ENCODE peak calls at places on chromosomes 13 and 19, in five cellular contexts. One of them, this sample, is unnamed.

GRCh38 chr13:35690546-35690945 is 214.1 kb upstream of the MAB21L1 start:
- DNase-seq in mesenchymal stem cell: no peak
- DNase-seq in NAMALWA: no peak
- DNase-seq in transverse colon: no peak
- DNase-seq in NCI-H2081: no peak
- DNase-seq in this sample: no peak

GRCh38 chr13:114067886-114068722 is 64.3 kb downstream of the RASA3 start:
- DNase-seq in transverse colon: peak; percentile 72
- DNase-seq in mesenchymal stem cell: no peak
- DNase-seq in NCI-H2081: no peak
- DNase-seq in NAMALWA: no peak
- DNase-seq in this sample: no peak

GRCh38 chr13:27868639-27869435 is 51.0 kb upstream of the PDX1 start:
- DNase-seq in NAMALWA: peak; percentile 58
- DNase-seq in NCI-H2081: no peak
- DNase-seq in transverse colon: no peak
- DNase-seq in mesenchymal stem cell: peak; percentile 11
- DNase-seq in this sample: no peak

GRCh38 chr13:77857810-77858209 is 60.8 kb downstream of the EDNRB start:
- DNase-seq in mesenchymal stem cell: peak; percentile 49
- DNase-seq in transverse colon: no peak
- DNase-seq in NCI-H2081: no peak
- DNase-seq in NAMALWA: no peak
- DNase-seq in this sample: no peak

GRCh38 chr13:107205318-107206112 is 637.6 kb upstream of the ARGLU1 start:
- DNase-seq in NCI-H2081: peak; percentile 73
- DNase-seq in NAMALWA: peak; percentile 68
- DNase-seq in mesenchymal stem cell: peak; percentile 73
- DNase-seq in transverse colon: peak; percentile 61
- DNase-seq in this sample: peak; percentile 56

GRCh38 chr13:111398715-111399299 is 78.4 kb downstream of the TEX29 start:
- DNase-seq in NCI-H2081: no peak
- DNase-seq in NAMALWA: no peak
- DNase-seq in transverse colon: no peak
- DNase-seq in mesenchymal stem cell: no peak
- DNase-seq in this sample: no peak

GRCh38 chr13:61036715-61037114 is 378.9 kb downstream of the PCDH20 start:
- DNase-seq in NAMALWA: no peak
- DNase-seq in mesenchymal stem cell: no peak
- DNase-seq in NCI-H2081: no peak
- DNase-seq in transverse colon: no peak
- DNase-seq in this sample: no peak

GRCh38 chr19:53311044-53311443 is 22.5 kb upstream of the ZNF845 start:
- DNase-seq in NCI-H2081: no peak
- DNase-seq in NAMALWA: no peak
- DNase-seq in mesenchymal stem cell: no peak
- DNase-seq in transverse colon: no peak
- DNase-seq in this sample: no peak

GRCh38 chr13:50340146-50340545 is 324.9 kb downstream of the KCNRG start:
- DNase-seq in transverse colon: no peak
- DNase-seq in NAMALWA: no peak
- DNase-seq in NCI-H2081: no peak
- DNase-seq in mesenchymal stem cell: no peak
- DNase-seq in this sample: no peak

GRCh38 chr19:30159636-30160035 is 212.5 kb upstream of the ZNF536 start:
- DNase-seq in transverse colon: no peak
- DNase-seq in NAMALWA: no peak
- DNase-seq in NCI-H2081: no peak
- DNase-seq in mesenchymal stem cell: no peak
- DNase-seq in this sample: peak; percentile 11

GRCh38 chr19:7862413-7862951 is 11.7 kb downstream of the PRR36 start:
- DNase-seq in mesenchymal stem cell: peak; percentile 67
- DNase-seq in NAMALWA: peak; percentile 78
- DNase-seq in NCI-H2081: no peak
- DNase-seq in transverse colon: peak; percentile 81
- DNase-seq in this sample: peak; percentile 87

GRCh38 chr19:7522923-7523667 is 671 bp downstream of the MCOLN1 start:
- DNase-seq in NCI-H2081: no peak
- DNase-seq in mesenchymal stem cell: peak; percentile 67
- DNase-seq in transverse colon: no peak
- DNase-seq in NAMALWA: no peak
- DNase-seq in this sample: no peak

GRCh38 chr19:47221890-47222289 is 9.1 kb downstream of the BBC3 start:
- DNase-seq in NCI-H2081: no peak
- DNase-seq in mesenchymal stem cell: no peak
- DNase-seq in transverse colon: no peak
- DNase-seq in NAMALWA: no peak
- DNase-seq in this sample: no peak

GRCh38 chr13:48838193-48839000 is 137.3 kb upstream of the FNDC3A start:
- DNase-seq in transverse colon: no peak
- DNase-seq in mesenchymal stem cell: peak; percentile 80
- DNase-seq in NCI-H2081: no peak
- DNase-seq in NAMALWA: no peak
- DNase-seq in this sample: no peak

GRCh38 chr13:33169273-33169980 is 116.1 kb downstream of the STARD13 start:
- DNase-seq in NAMALWA: no peak
- DNase-seq in transverse colon: no peak
- DNase-seq in mesenchymal stem cell: peak; percentile 84
- DNase-seq in NCI-H2081: no peak
- DNase-seq in this sample: no peak

GRCh38 chr19:5107432-5108122 is 138.7 kb downstream of the KDM4B start:
- DNase-seq in transverse colon: no peak
- DNase-seq in NAMALWA: no peak
- DNase-seq in NCI-H2081: no peak
- DNase-seq in mesenchymal stem cell: no peak
- DNase-seq in this sample: no peak

GRCh38 chr13:74288361-74288911 is 154.2 kb upstream of the KLF12 start:
- DNase-seq in NCI-H2081: peak; percentile 11
- DNase-seq in NAMALWA: peak; percentile 38
- DNase-seq in transverse colon: peak; percentile 49
- DNase-seq in mesenchymal stem cell: no peak
- DNase-seq in this sample: peak; percentile 46

GRCh38 chr19:34179066-34179465 is 6.8 kb downstream of the LSM14A start:
- DNase-seq in transverse colon: no peak
- DNase-seq in mesenchymal stem cell: no peak
- DNase-seq in NCI-H2081: no peak
- DNase-seq in NAMALWA: no peak
- DNase-seq in this sample: no peak

GRCh38 chr13:51549050-51549449 is 35.2 kb upstream of the WDFY2 start:
- DNase-seq in transverse colon: no peak
- DNase-seq in mesenchymal stem cell: no peak
- DNase-seq in NAMALWA: no peak
- DNase-seq in NCI-H2081: no peak
- DNase-seq in this sample: no peak

GRCh38 chr13:44211286-44211685 is 162.3 kb upstream of the SERP2 start:
- DNase-seq in mesenchymal stem cell: no peak
- DNase-seq in NAMALWA: no peak
- DNase-seq in NCI-H2081: no peak
- DNase-seq in transverse colon: no peak
- DNase-seq in this sample: no peak

GRCh38 chr19:3047307-3048189 is 14.7 kb downstream of the TLE5 start:
- DNase-seq in NAMALWA: no peak
- DNase-seq in transverse colon: peak; percentile 92
- DNase-seq in mesenchymal stem cell: peak; percentile 93
- DNase-seq in NCI-H2081: peak; percentile 88
- DNase-seq in this sample: peak; percentile 95

GRCh38 chr13:39401091-39401647 is 201.8 kb downstream of the LHFPL6 start:
- DNase-seq in NCI-H2081: no peak
- DNase-seq in NAMALWA: no peak
- DNase-seq in mesenchymal stem cell: no peak
- DNase-seq in transverse colon: no peak
- DNase-seq in this sample: no peak

GRCh38 chr19:19319725-19320361 is 466 bp downstream of the SUGP1 start:
- DNase-seq in NCI-H2081: no peak
- DNase-seq in mesenchymal stem cell: no peak
- DNase-seq in transverse colon: peak; percentile 10
- DNase-seq in NAMALWA: no peak
- DNase-seq in this sample: peak; percentile 25

GRCh38 chr13:39102981-39103490 is 64.8 kb downstream of the NHLRC3 start:
- DNase-seq in NCI-H2081: no peak
- DNase-seq in transverse colon: no peak
- DNase-seq in mesenchymal stem cell: no peak
- DNase-seq in NAMALWA: no peak
- DNase-seq in this sample: no peak

GRCh38 chr13:98478134-98479129 is 98.5 kb downstream of the STK24 start:
- DNase-seq in mesenchymal stem cell: peak; percentile 68
- DNase-seq in NCI-H2081: no peak
- DNase-seq in transverse colon: no peak
- DNase-seq in NAMALWA: no peak
- DNase-seq in this sample: no peak

GRCh38 chr13:48862572-48862971 is 113.1 kb upstream of the FNDC3A start:
- DNase-seq in mesenchymal stem cell: peak; percentile 48
- DNase-seq in transverse colon: no peak
- DNase-seq in NAMALWA: no peak
- DNase-seq in NCI-H2081: no peak
- DNase-seq in this sample: no peak